ENCODE peak calls at places on chromosomes 11 and 22, in four cellular contexts. Q, H, R and U are unnamed samples.

GRCh38 chr22:23874871-23875270 is 17.2 kb downstream of the SLC2A11 start:
- DNase-seq in H (no peak), R (no peak), Q (no peak), U (no peak)

GRCh38 chr22:28604961-28605360 is 74.7 kb downstream of the TTC28 start:
- DNase-seq in H (no peak), Q (peak), R (no peak), U (no peak)

GRCh38 chr11:133137270-133137669 is 395.0 kb downstream of the OPCML start:
- DNase-seq in Q (no peak), R (no peak), H (no peak), U (no peak)

GRCh38 chr11:122954455-122954854 is 27.2 kb downstream of the BSX start:
- DNase-seq in R (peak), H (no peak), Q (no peak), U (no peak)

GRCh38 chr22:42294034-42294985 is 23.9 kb upstream of the TCF20 start:
- DNase-seq in R (peak), H (no peak), Q (peak), U (peak)

GRCh38 chr11:85947431-85948272 is 92.5 kb downstream of the CCDC83 start:
- DNase-seq in R (peak), H (no peak), Q (peak), U (no peak)

GRCh38 chr22:46748948-46749681 is 11.1 kb upstream of the CERK start:
- DNase-seq in H (no peak), R (peak), Q (peak), U (no peak)

GRCh38 chr22:35399114-35399677 is 744 bp upstream of the MCM5 start:
- DNase-seq in Q (no peak), H (no peak), R (no peak), U (no peak)

GRCh38 chr11:15905334-15905733 is 451.0 kb downstream of the SOX6 start:
- DNase-seq in H (no peak), Q (no peak), R (no peak), U (no peak)

GRCh38 chr11:64299847-64300648 is at the start of gene CATSPERZ:
- DNase-seq in R (no peak), H (no peak), Q (no peak), U (no peak)

GRCh38 chr11:103395612-103396011 is 286.4 kb downstream of the DYNC2H1 start:
- DNase-seq in R (peak), Q (peak), H (no peak), U (no peak)

GRCh38 chr11:69463181-69463891 is 18.1 kb upstream of the LINC01488 start:
- DNase-seq in H (no peak), R (peak), Q (peak), U (no peak)

GRCh38 chr22:46064966-46065666 is 85.2 kb upstream of the PPARA start:
- DNase-seq in R (no peak), Q (no peak), H (no peak), U (peak)

GRCh38 chr11:9153651-9154050 is 62.3 kb upstream of the SCUBE2 start:
- DNase-seq in Q (no peak), R (no peak), H (no peak), U (no peak)

GRCh38 chr11:102256251-102256650 is 61.0 kb upstream of the BIRC3 start:
- DNase-seq in R (peak), Q (peak), H (no peak), U (no peak)

GRCh38 chr11:70243912-70244652 is 26.4 kb upstream of the PPFIA1 start:
- DNase-seq in Q (no peak), R (no peak), H (no peak), U (no peak)